ENCODE peak calls at places on chromosome 17, in eight cellular contexts. J, T, M, O, N, F, H and W are unnamed samples.

GRCh38 chr17:7716299-7716886 is 1.2 kb upstream of the DNAH2 start:
- DNase-seq in J (no peak), T (no peak), M (no peak), O (no peak), N (no peak), F (no peak), H (no peak), W (no peak)

GRCh38 chr17:82216301-82217119 is 3.9 kb upstream of the CCDC57 start:
- DNase-seq in J (peak), T (peak), M (peak), O (peak), N (peak), F (no peak), H (peak), W (peak)

GRCh38 chr17:4914009-4914408 is 11.1 kb upstream of the CHRNE start:
- DNase-seq in J (no peak), T (no peak), M (no peak), O (peak), N (no peak), F (no peak), H (no peak), W (peak)

GRCh38 chr17:77516902-77517301 is 376.1 kb downstream of the SEC14L1 start:
- DNase-seq in J (no peak), T (no peak), M (no peak), O (peak), N (peak), F (no peak), H (no peak), W (peak)

GRCh38 chr17:41547921-41548843 is 20.1 kb upstream of the KRT19 start:
- DNase-seq in J (peak), T (peak), M (peak), O (peak), N (peak), F (peak), H (peak), W (peak)

GRCh38 chr17:58666858-58667267 is 25.0 kb downstream of the TEX14 start:
- DNase-seq in J (peak), T (peak), M (peak), O (peak), N (peak), F (no peak), H (peak), W (peak)

GRCh38 chr17:49729074-49729473 is 21.3 kb upstream of the SLC35B1 start:
- DNase-seq in J (no peak), T (no peak), M (no peak), O (peak), N (no peak), F (no peak), H (no peak), W (no peak)

GRCh38 chr17:63622571-63623390 is 564 bp downstream of the MAP3K3 start:
- DNase-seq in J (peak), T (peak), M (peak), O (peak), N (peak), F (no peak), H (peak), W (peak)

GRCh38 chr17:77723071-77723908 is 235.2 kb upstream of the TNRC6C start:
- DNase-seq in J (no peak), T (no peak), M (no peak), O (no peak), N (no peak), F (no peak), H (no peak), W (no peak)

GRCh38 chr17:73290399-73291259 is 21.2 kb downstream of the CDC42EP4 start:
- DNase-seq in J (no peak), T (no peak), M (no peak), O (no peak), N (no peak), F (no peak), H (no peak), W (no peak)

GRCh38 chr17:77458202-77459017 is 317.6 kb downstream of the SEC14L1 start:
- DNase-seq in J (no peak), T (no peak), M (no peak), O (no peak), N (no peak), F (no peak), H (no peak), W (no peak)

GRCh38 chr17:51487947-51488346 is 227.6 kb downstream of the UTP18 start:
- DNase-seq in J (peak), T (no peak), M (no peak), O (no peak), N (no peak), F (no peak), H (no peak), W (no peak)

GRCh38 chr17:9899280-9900018 is 5.6 kb downstream of the RCVRN start:
- DNase-seq in J (no peak), T (no peak), M (peak), O (no peak), N (no peak), F (no peak), H (no peak), W (no peak)

GRCh38 chr17:34665803-34666763 is 86.7 kb downstream of the TMEM132E start:
- DNase-seq in J (no peak), T (no peak), M (no peak), O (no peak), N (no peak), F (no peak), H (no peak), W (no peak)

GRCh38 chr17:79850571-79851460 is 11.6 kb upstream of the CBX4 start:
- DNase-seq in J (peak), T (no peak), M (no peak), O (peak), N (peak), F (no peak), H (no peak), W (peak)

GRCh38 chr17:17156107-17156506 is 50.0 kb downstream of the PLD6 start:
- DNase-seq in J (peak), T (no peak), M (no peak), O (peak), N (peak), F (no peak), H (no peak), W (peak)

GRCh38 chr17:48576479-48577309 is 1.5 kb downstream of the HOXB4 start:
- DNase-seq in J (peak), T (no peak), M (peak), O (peak), N (peak), F (no peak), H (no peak), W (no peak)

GRCh38 chr17:7081341-7082062 is 1.5 kb upstream of the CLEC10A start:
- DNase-seq in J (no peak), T (no peak), M (no peak), O (no peak), N (no peak), F (no peak), H (peak), W (no peak)

GRCh38 chr17:67401598-67402504 is 24.8 kb downstream of the PITPNC1 start:
- DNase-seq in J (no peak), T (no peak), M (no peak), O (no peak), N (no peak), F (no peak), H (no peak), W (no peak)

GRCh38 chr17:44636562-44636961 is 19.7 kb upstream of the MEIOC start:
- DNase-seq in J (peak), T (no peak), M (no peak), O (peak), N (peak), F (no peak), H (no peak), W (peak)

GRCh38 chr17:1043601-1044251 is 46.8 kb downstream of the TIMM22 start:
- DNase-seq in J (no peak), T (no peak), M (peak), O (no peak), N (peak), F (no peak), H (no peak), W (no peak)

DNA sequence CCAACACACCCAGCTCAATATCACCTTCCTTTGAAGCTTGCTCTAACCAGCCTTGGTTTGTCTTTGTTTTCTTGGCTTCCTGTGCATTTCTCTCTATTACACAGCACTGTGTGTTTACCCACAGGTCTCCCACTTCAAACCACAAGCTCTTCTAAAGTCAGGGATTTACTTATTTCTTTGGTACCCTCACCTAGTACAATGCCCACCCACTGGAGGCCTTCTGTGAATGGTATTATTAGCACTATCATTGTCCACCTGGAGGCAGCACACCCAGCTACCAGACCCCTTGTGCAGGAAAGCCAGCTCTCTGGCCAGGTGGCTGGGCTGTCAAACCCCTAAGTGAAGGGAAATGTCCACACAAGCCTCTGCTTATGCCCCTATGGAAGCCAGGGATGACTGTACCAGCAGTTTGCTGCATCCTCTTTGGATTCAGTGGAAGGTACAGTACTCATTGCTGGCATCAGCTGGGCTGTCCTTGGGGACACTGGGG is 9.4 kb upstream of the TOP2A start:
- DNase-seq in J (no peak), T (no peak), M (no peak), O (no peak), N (no peak), F (no peak), H (no peak), W (no peak)
- TF ChIP-seq CTCF in J (no peak), T (no peak), M (no peak), O (no peak), N (no peak), F (no peak), H (no peak), W (no peak)

DNA sequence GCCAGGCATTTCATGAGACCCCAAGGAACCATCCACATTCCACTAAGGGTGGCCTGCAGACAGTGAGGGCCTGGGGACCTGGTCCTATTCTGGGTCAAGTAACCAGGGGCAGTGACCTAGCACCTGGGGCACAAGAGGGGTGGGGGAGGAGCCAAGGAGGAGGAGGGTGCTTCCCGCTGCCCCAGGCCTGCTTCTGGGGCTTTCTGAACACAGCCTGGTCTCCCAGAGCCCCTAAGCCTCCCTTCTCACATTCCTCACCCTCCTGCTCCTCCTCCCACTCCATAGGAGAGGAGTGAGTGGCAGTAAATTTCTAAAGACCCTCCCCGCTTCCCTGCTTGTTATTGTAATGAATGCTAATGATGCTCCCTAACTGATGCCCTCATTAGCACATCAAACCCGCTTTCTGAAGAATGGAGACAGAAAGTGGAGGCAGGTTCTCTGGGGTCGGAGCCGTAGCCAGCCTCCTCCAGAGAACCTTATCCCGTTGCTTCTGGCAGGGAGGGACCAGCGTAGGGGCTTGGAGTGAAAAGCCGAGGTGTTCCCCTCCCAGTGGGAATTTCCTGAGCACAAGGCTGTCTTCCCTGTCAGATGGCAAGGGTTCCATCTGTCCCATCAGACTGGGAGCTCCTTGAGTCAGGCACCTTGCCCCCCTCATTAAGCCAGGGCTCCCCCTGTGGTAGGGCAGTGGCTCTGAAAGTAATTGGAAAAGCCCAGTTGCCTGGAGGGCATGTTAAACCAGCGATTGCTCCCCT is 3.7 kb upstream of the SRCIN1 start:
- DNase-seq in J (no peak), T (no peak), M (no peak), O (no peak), N (no peak), F (no peak), H (no peak), W (no peak)
- TF ChIP-seq CTCF in J (no peak), T (no peak), M (no peak), O (no peak), N (peak), F (no peak), H (no peak), W (peak)

DNA sequence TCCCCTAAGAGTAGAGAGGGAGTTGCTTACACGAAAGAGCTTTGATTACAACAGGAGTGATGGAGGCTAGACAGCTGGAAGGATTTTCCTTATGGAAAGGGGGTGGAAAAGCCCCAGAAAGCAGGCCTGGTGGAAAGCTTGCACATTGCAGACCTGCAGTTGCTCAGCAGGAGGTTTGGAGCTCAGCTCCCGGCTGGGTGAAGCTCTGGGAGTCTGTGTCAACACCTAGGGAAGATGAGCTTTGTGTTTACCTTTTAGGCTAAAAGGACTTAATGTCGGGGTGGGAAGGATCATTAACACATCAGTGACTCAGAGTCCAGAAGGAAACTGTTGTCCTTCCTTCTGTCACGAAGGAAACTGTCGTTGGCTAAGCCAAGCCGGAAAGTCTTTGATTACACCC is 48.1 kb downstream of the RAP1GAP2 start:
- DNase-seq in J (no peak), T (no peak), M (no peak), O (no peak), N (peak), F (no peak), H (no peak), W (no peak)
- TF ChIP-seq CTCF in J (no peak), T (no peak), M (no peak), O (no peak), N (peak), F (no peak), H (no peak), W (peak)

GRCh38 chr17:46193246-46193625 is at the start of gene KANSL1:
- DNase-seq in J (peak), T (peak), M (peak), O (peak), N (peak), F (no peak), H (peak), W (peak)
- TF ChIP-seq CTCF in J (peak), T (peak), M (no peak), O (peak), N (peak), F (peak), H (peak), W (peak)

DNA sequence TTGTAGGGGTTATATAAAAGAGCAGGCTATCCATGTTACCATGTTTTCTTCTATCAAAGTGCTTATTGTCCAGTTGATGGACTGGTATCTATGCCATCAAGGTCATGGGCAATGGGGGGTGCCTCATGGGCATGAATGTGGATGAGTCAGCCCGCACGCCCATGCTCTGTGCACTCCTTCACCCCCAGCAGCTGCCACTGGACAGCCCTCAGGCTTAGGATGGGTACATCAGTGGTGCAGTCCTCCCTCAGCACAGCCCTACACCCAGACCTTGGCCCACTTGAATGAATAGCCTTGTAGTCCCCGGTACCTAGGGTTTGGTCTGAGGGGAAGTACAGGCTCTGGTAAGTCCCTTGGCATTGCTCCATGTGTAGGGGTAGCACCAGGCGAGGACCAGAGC is 10.3 kb upstream of the GNA13 start:
- DNase-seq in J (no peak), T (peak), M (peak), O (no peak), N (no peak), F (no peak), H (no peak), W (no peak)
- TF ChIP-seq CTCF in J (no peak), T (no peak), M (no peak), O (no peak), N (no peak), F (no peak), H (no peak), W (no peak)

GRCh38 chr17:2402517-2402916 is 1.7 kb upstream of the MNT start:
- DNase-seq in J (no peak), T (no peak), M (peak), O (no peak), N (no peak), F (no peak), H (no peak), W (no peak)

GRCh38 chr17:2403044-2403443 is 2.2 kb upstream of the MNT start:
- DNase-seq in J (no peak), T (no peak), M (no peak), O (no peak), N (no peak), F (no peak), H (no peak), W (no peak)

GRCh38 chr17:2400877-2401425 is at the start of gene MNT:
- DNase-seq in J (peak), T (peak), M (peak), O (peak), N (peak), F (no peak), H (peak), W (peak)

GRCh38 chr17:2400474-2400866 is 390 bp downstream of the MNT start:
- DNase-seq in J (no peak), T (peak), M (peak), O (peak), N (peak), F (no peak), H (peak), W (no peak)

GRCh38 chr17:2401426-2402221 is 764 bp upstream of the MNT start:
- DNase-seq in J (peak), T (peak), M (peak), O (peak), N (peak), F (peak), H (peak), W (peak)
- TF ChIP-seq CTCF in J (no peak), T (no peak), M (no peak), O (no peak), N (no peak), F (no peak), H (no peak), W (no peak)

GRCh38 chr17:40122944-40123810 is 1.4 kb downstream of the MSL1 start:
- DNase-seq in J (peak), T (peak), M (no peak), O (peak), N (peak), F (no peak), H (peak), W (no peak)
- TF ChIP-seq CTCF in J (no peak), T (peak), M (no peak), O (no peak), N (no peak), F (no peak), H (no peak), W (no peak)

GRCh38 chr17:39981207-39982068 is 831 bp downstream of the PSMD3 start:
- DNase-seq in J (peak), T (no peak), M (no peak), O (no peak), N (peak), F (no peak), H (no peak), W (no peak)
- TF ChIP-seq CTCF in J (no peak), T (no peak), M (no peak), O (no peak), N (no peak), F (no peak), H (no peak), W (no peak)